ENCODE peak calls at places on chromosome 10, in nine cellular contexts. W is body of pancreas, B is left ventricle myocardium inferior, U is lower leg skin, Z is fibroblast of lung, L is GM12865, R is foreskin fibroblast, M is keratinocyte, I is PC-9. G is an unnamed sample.

GRCh38 chr10:72316386-72316700 is 38.4 kb downstream of the DNAJB12 start:
- DNase-seq in L (no peak), Z (no peak), U (no peak), R (no peak), I (no peak), W (no peak), B (no peak), M (no peak), G (no peak)

GRCh38 chr10:114246679-114247305 is 7.7 kb downstream of the VWA2 start:
- DNase-seq in U (no peak), L (no peak), M (peak; percentile 56), B (no peak), R (no peak), Z (no peak), I (peak; percentile 93), W (no peak), G (peak; percentile 74)

GRCh38 chr10:21171936-21172773 is 275.0 kb upstream of the NEBL start:
- DNase-seq in L (no peak), U (no peak), W (peak; percentile 17), M (no peak), I (no peak), B (no peak), Z (no peak), R (no peak), G (no peak)

GRCh38 chr10:87619705-87620104 is 40.0 kb upstream of the PAPSS2 start:
- DNase-seq in M (no peak), W (no peak), I (no peak), L (no peak), R (no peak), B (no peak), U (no peak), Z (no peak), G (no peak)

GRCh38 chr10:94443052-94443451 is 40.7 kb downstream of the TBC1D12 start:
- DNase-seq in B (no peak), Z (no peak), W (no peak), L (no peak), R (no peak), U (no peak), I (no peak), M (no peak), G (no peak)

GRCh38 chr10:49131507-49132385 is 2.1 kb downstream of the FAM170B start:
- DNase-seq in B (peak; percentile 47), W (no peak), L (no peak), U (no peak), I (peak; percentile 6), M (no peak), Z (no peak), R (no peak), G (no peak)

GRCh38 chr10:113335603-113336002 is 217.2 kb upstream of the HABP2 start:
- DNase-seq in U (no peak), M (no peak), I (no peak), W (no peak), B (no peak), Z (peak; percentile 22), L (no peak), R (peak; percentile 69), G (no peak)

GRCh38 chr10:114714281-114714741 is 56.2 kb upstream of the ABLIM1 start:
- DNase-seq in L (no peak), B (peak; percentile 43), Z (peak; percentile 88), W (no peak), U (no peak), I (peak; percentile 91), R (peak; percentile 92), M (no peak), G (peak; percentile 49)

GRCh38 chr10:132469197-132469942 is 68.2 kb upstream of the INPP5A start:
- DNase-seq in I (no peak), L (no peak), B (peak; percentile 46), Z (no peak), R (no peak), W (no peak), M (no peak), U (no peak), G (no peak)

GRCh38 chr10:94496646-94497045 is 48.9 kb upstream of the HELLS start:
- DNase-seq in M (no peak), U (no peak), R (no peak), W (no peak), I (no peak), Z (no peak), B (no peak), L (no peak), G (no peak)

GRCh38 chr10:73646598-73647041 is 5.3 kb upstream of the MYOZ1 start:
- DNase-seq in I (no peak), W (no peak), B (no peak), Z (no peak), L (no peak), R (no peak), M (no peak), U (no peak), G (no peak)

GRCh38 chr10:73648975-73649829 is 6.6 kb downstream of the SYNPO2L start:
- DNase-seq in M (no peak), U (no peak), W (no peak), I (no peak), L (no peak), B (no peak), R (no peak), Z (no peak), G (no peak)

GRCh38 chr10:73647211-73647874 is 6.1 kb upstream of the MYOZ1 start:
- DNase-seq in B (peak; percentile 64), Z (peak; percentile 56), R (peak; percentile 26), U (peak; percentile 37), L (peak; percentile 33), M (no peak), W (peak; percentile 61), I (no peak), G (no peak)

GRCh38 chr10:73647875-73648228 is 6.6 kb upstream of the MYOZ1 start:
- DNase-seq in L (no peak), R (no peak), Z (no peak), B (no peak), M (no peak), U (no peak), W (no peak), I (no peak), G (no peak)

GRCh38 chr10:73648252-73648651 is 7.0 kb upstream of the MYOZ1 start:
- DNase-seq in L (no peak), B (peak; percentile 46), W (no peak), Z (peak; percentile 24), R (no peak), U (no peak), I (no peak), M (no peak), G (no peak)
- H3K4me3 ChIP-seq in L (peak overlapping the region; percentile 48), B (peak overlapping the region; percentile 76), W (peak overlapping the region; percentile 55), Z (no peak overlapping the region), R (peak overlapping the region; percentile 40), U (peak overlapping the region; percentile 55), I (no peak overlapping the region), M (no peak overlapping the region), G (peak overlapping the region; percentile 63)

DNA sequence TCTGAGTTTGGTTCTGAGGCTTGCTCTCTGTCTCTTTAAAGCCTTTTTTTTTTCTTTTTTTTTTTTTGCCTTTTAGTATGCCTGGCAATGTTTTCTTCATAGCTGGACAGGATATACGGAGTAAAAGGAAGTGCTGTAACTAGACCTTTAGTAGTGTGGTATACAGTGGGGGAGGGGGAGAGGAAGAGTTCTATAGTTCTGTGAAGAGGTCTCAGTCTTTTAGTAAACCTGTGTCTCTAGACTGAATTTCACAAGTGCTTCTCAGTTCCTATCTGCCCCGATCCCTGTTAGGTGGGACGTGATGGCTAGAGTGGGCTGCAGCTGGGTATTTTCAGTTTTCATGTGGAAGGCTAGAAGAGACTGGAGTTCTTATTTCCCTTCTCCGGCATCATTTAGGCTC is 3.1 kb upstream of the ABCC2 start:
- DNase-seq in W (no peak), M (no peak), Z (peak; percentile 76), L (peak; percentile 45), R (peak; percentile 69), B (no peak), I (peak; percentile 67), U (no peak), G (no peak)
- H3K4me3 ChIP-seq in W (no peak overlapping the region), M (peak overlapping the region; percentile 47), Z (no peak overlapping the region), L (no peak overlapping the region), R (peak overlapping the region; percentile 10), B (no peak overlapping the region), I (peak overlapping the region; percentile 53), U (no peak overlapping the region), G (no peak overlapping the region)

GRCh38 chr10:33387720-33388119 is 53.3 kb upstream of the NRP1 start:
- DNase-seq in M (no peak), L (no peak), W (no peak), Z (no peak), B (no peak), R (no peak), I (no peak), U (no peak), G (no peak)
- H3K4me3 ChIP-seq in M (no peak overlapping the region), L (no peak overlapping the region), W (no peak overlapping the region), Z (no peak overlapping the region), B (no peak overlapping the region), R (no peak overlapping the region), I (no peak overlapping the region), U (no peak overlapping the region), G (no peak overlapping the region)

GRCh38 chr10:11243425-11244222 is 226.0 kb downstream of the CELF2 start:
- DNase-seq in M (no peak), R (no peak), W (no peak), U (no peak), L (peak; percentile 66), I (no peak), Z (peak; percentile 17), B (no peak), G (no peak)

GRCh38 chr10:11246752-11247467 is 229.2 kb downstream of the CELF2 start:
- DNase-seq in I (no peak), Z (no peak), L (peak; percentile 88), U (no peak), W (no peak), M (no peak), B (no peak), R (no peak), G (no peak)

GRCh38 chr10:11245981-11246590 is 228.4 kb downstream of the CELF2 start:
- DNase-seq in R (no peak), W (no peak), I (no peak), M (no peak), L (peak; percentile 67), U (no peak), Z (no peak), B (no peak), G (no peak)

GRCh38 chr10:11245510-11245909 is 227.8 kb downstream of the CELF2 start:
- DNase-seq in B (no peak), I (no peak), U (no peak), Z (no peak), L (peak; percentile 88), M (no peak), W (no peak), R (no peak), G (no peak)

DNA sequence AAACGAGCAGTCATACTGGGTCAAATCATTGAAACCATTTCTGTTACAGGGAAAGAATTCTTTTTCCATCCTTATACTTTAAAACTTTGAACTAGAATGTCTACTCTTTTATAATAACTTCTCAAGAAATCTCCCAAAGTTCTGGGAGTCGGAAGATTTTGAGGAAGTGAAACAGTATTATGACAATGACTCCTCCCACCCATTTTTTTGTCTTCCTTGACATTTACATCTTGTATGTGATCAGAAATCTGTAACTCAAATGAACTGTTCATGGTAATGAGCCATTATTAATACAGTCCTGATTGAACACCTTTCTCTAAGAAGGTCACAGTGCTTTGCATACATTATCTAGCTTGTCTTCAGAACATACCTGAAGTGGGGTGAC is 227.4 kb downstream of the CELF2 start:
- DNase-seq in M (no peak), Z (no peak), I (no peak), W (no peak), U (no peak), R (no peak), L (peak; percentile 50), B (no peak), G (no peak)
- H3K4me3 ChIP-seq in M (no peak overlapping the region), Z (no peak overlapping the region), I (no peak overlapping the region), W (no peak overlapping the region), U (no peak overlapping the region), R (no peak overlapping the region), L (peak overlapping the region; percentile 60), B (no peak overlapping the region), G (no peak overlapping the region)

GRCh38 chr10:22334414-22335203 is 10.7 kb upstream of the SPAG6 start:
- DNase-seq in R (no peak), M (no peak), I (no peak), U (no peak), Z (no peak), W (no peak), B (no peak), L (no peak), G (no peak)
- H3K4me3 ChIP-seq in R (peak overlapping the region; percentile 46), M (peak overlapping the region; percentile 61), I (no peak overlapping the region), U (peak overlapping the region; percentile 43), Z (peak overlapping the region; percentile 36), W (no peak overlapping the region), B (peak overlapping the region; percentile 65), L (peak overlapping the region; percentile 77), G (peak overlapping the region; percentile 21)